ENCODE peak calls at places on chromosomes 2 and 18, in nine cellular contexts. J is PC-3; K is M059J; A is Peyer's patch; D is astrocyte of the hippocampus; C is HEK293T; P is activated CD8-positive, alpha-beta T cell treated with anti-CD3 and anti-CD28 coated beads for 36 hours; R is fibroblast of lung; V is kidney tubule cell. Q is an unnamed sample.

GRCh38 chr2:241514986-241515737 is 6.8 kb upstream of the STK25 start:
- DNase-seq in P (peak; percentile 10), R (no peak), D (no peak), K (no peak), A (no peak), C (no peak), V (no peak), J (no peak), Q (no peak)

GRCh38 chr2:26745609-26746327 is 18.3 kb upstream of the SLC35F6 start:
- DNase-seq in A (peak; percentile 92), R (peak; percentile 61), P (peak; percentile 91), J (peak; percentile 86), V (peak; percentile 76), K (peak; percentile 72), D (peak; percentile 89), C (peak; percentile 83), Q (peak; percentile 93)

GRCh38 chr2:96693286-96694200 is 46.3 kb downstream of the LMAN2L start:
- DNase-seq in R (no peak), V (no peak), K (no peak), C (no peak), A (peak; percentile 25), P (no peak), J (no peak), D (no peak), Q (peak; percentile 45)

GRCh38 chr2:16321872-16322271 is 343.8 kb downstream of the CYRIA start:
- DNase-seq in C (no peak), A (no peak), P (no peak), V (no peak), K (no peak), D (no peak), J (no peak), R (no peak), Q (no peak)

GRCh38 chr2:214587442-214587841 is 176.6 kb downstream of the VWC2L start:
- DNase-seq in C (peak; percentile 41), P (no peak), D (no peak), R (no peak), V (no peak), J (peak; percentile 24), A (no peak), K (no peak), Q (no peak)

GRCh38 chr2:227177592-227178336 is 13.3 kb downstream of the COL4A3 start:
- DNase-seq in P (no peak), C (no peak), D (no peak), V (no peak), R (no peak), J (no peak), K (no peak), A (no peak), Q (no peak)

GRCh38 chr18:10245517-10246175 is 208.8 kb upstream of the APCDD1 start:
- DNase-seq in C (no peak), V (no peak), K (no peak), P (no peak), J (no peak), R (no peak), D (no peak), A (no peak), Q (no peak)

GRCh38 chr18:6983366-6983765 is 134.2 kb downstream of the LAMA1 start:
- DNase-seq in D (no peak), A (no peak), V (no peak), C (no peak), J (no peak), P (no peak), K (no peak), R (no peak), Q (no peak)

GRCh38 chr2:63614983-63615945 is 26.5 kb downstream of the MDH1 start:
- DNase-seq in R (peak; percentile 64), A (no peak), K (peak; percentile 72), D (peak; percentile 47), J (peak; percentile 89), V (peak; percentile 83), P (no peak), C (no peak), Q (no peak)

GRCh38 chr2:81481994-81482368 is 1177.4 kb upstream of the LRRTM1 start:
- DNase-seq in V (no peak), P (no peak), J (no peak), K (peak; percentile 85), D (no peak), A (no peak), C (no peak), R (no peak), Q (no peak)

GRCh38 chr18:3604626-3605408 is 154.8 kb downstream of the TGIF1 start:
- DNase-seq in V (peak; percentile 95), A (no peak), R (peak; percentile 97), D (peak; percentile 86), C (no peak), P (peak; percentile 61), K (peak; percentile 95), J (peak; percentile 94), Q (no peak)

GRCh38 chr2:37561615-37562569 is 109.5 kb downstream of the CDC42EP3 start:
- DNase-seq in R (peak; percentile 98), C (peak; percentile 18), P (peak; percentile 65), A (no peak), V (peak; percentile 96), D (peak; percentile 91), K (peak; percentile 97), J (peak; percentile 96), Q (no peak)

GRCh38 chr18:61891874-61892273 is 933 bp downstream of the RNF152 start:
- DNase-seq in A (no peak), D (no peak), J (no peak), C (no peak), R (no peak), K (no peak), P (no peak), V (no peak), Q (no peak)

GRCh38 chr2:46857871-46858696 is 57.5 kb downstream of the MCFD2 start:
- DNase-seq in V (peak; percentile 65), R (peak; percentile 99), J (no peak), C (no peak), D (peak; percentile 92), P (no peak), A (peak; percentile 74), K (peak; percentile 94), Q (no peak)

GRCh38 chr18:9174302-9174701 is 37.7 kb downstream of the ANKRD12 start:
- DNase-seq in V (no peak), C (no peak), K (no peak), J (no peak), A (no peak), D (no peak), P (no peak), R (no peak), Q (no peak)

GRCh38 chr2:133169527-133169926 is 398.7 kb downstream of the NCKAP5 start:
- DNase-seq in J (no peak), K (no peak), D (no peak), A (no peak), P (no peak), R (no peak), V (no peak), C (no peak), Q (no peak)

GRCh38 chr2:33529771-33530481 is 53.5 kb downstream of the RASGRP3 start:
- DNase-seq in D (peak; percentile 87), K (peak; percentile 98), C (no peak), V (peak; percentile 81), J (peak; percentile 75), P (no peak), A (no peak), R (peak; percentile 99), Q (no peak)

GRCh38 chr2:142989276-142990204 is 112.1 kb downstream of the KYNU start:
- DNase-seq in A (no peak), D (peak; percentile 36), V (peak; percentile 55), P (no peak), J (peak; percentile 61), K (peak; percentile 23), R (peak; percentile 50), C (peak; percentile 27), Q (no peak)

GRCh38 chr18:77647472-77647871 is 397.8 kb downstream of the GALR1 start:
- DNase-seq in P (no peak), D (no peak), J (no peak), C (no peak), R (no peak), V (no peak), A (no peak), K (no peak), Q (no peak)

GRCh38 chr18:26317353-26317865 is 91.2 kb downstream of the TAF4B start:
- DNase-seq in V (no peak), C (no peak), K (peak; percentile 72), J (peak; percentile 80), P (no peak), R (no peak), A (no peak), D (no peak), Q (no peak)

GRCh38 chr2:85430780-85431601 is 12.5 kb downstream of the SH2D6 start:
- DNase-seq in A (no peak), P (no peak), V (no peak), C (no peak), J (no peak), D (peak; percentile 93), R (no peak), K (no peak), Q (peak; percentile 74)

GRCh38 chr2:164789986-164790385 is 51.6 kb downstream of the COBLL1 start:
- DNase-seq in C (no peak), V (no peak), K (no peak), P (no peak), D (no peak), J (no peak), R (no peak), A (no peak), Q (no peak)

GRCh38 chr2:68423966-68424650 is 43.0 kb downstream of the FBXO48 start:
- DNase-seq in D (no peak), V (no peak), R (no peak), J (no peak), P (peak; percentile 33), C (no peak), K (peak; percentile 42), A (no peak), Q (no peak)

GRCh38 chr2:242020196-242021004 is 150.9 kb downstream of the RTP5 start:
- DNase-seq in C (no peak), J (no peak), A (peak; percentile 53), P (no peak), R (no peak), D (no peak), V (no peak), K (no peak), Q (peak; percentile 77)

GRCh38 chr2:64212801-64213321 is 68.6 kb upstream of the PELI1 start:
- DNase-seq in D (peak; percentile 91), A (no peak), R (peak; percentile 97), K (peak; percentile 75), V (peak; percentile 48), P (peak; percentile 78), C (no peak), J (no peak), Q (no peak)

GRCh38 chr2:218026676-218027425 is 24.1 kb upstream of the TNS1 start:
- DNase-seq in K (no peak), P (no peak), A (peak; percentile 37), R (no peak), C (no peak), D (no peak), V (no peak), J (no peak), Q (no peak)

GRCh38 chr2:17879137-17879912 is 858 bp downstream of the KCNS3 start:
- DNase-seq in A (peak; percentile 77), K (peak; percentile 89), R (peak; percentile 52), C (peak; percentile 69), J (peak; percentile 68), V (peak; percentile 87), P (peak; percentile 3), D (peak; percentile 81), Q (peak; percentile 79)

GRCh38 chr2:47299555-47299954 is 103.4 kb upstream of the MSH2 start:
- DNase-seq in D (peak; percentile 72), A (no peak), P (no peak), C (no peak), J (peak; percentile 50), K (peak; percentile 74), V (peak; percentile 40), R (peak; percentile 91), Q (no peak)

GRCh38 chr2:146532748-146533147 is 1312.1 kb upstream of the ACVR2A start:
- DNase-seq in A (no peak), P (no peak), J (no peak), K (no peak), V (no peak), C (peak; percentile 31), D (no peak), R (no peak), Q (no peak)

GRCh38 chr2:61353909-61354308 is 117.0 kb downstream of the USP34 start:
- DNase-seq in D (no peak), K (no peak), P (no peak), R (no peak), V (no peak), J (no peak), A (no peak), C (no peak), Q (no peak)

Q was measured in sciatic nerve.